ENCODE peak calls at places on chromosomes 13 and 19, in seven cellular contexts. T is SW 1271, P is HepG2, G is head of caudate nucleus, S is GOT3, K is astrocyte, W is thoracic aorta. A is an unnamed sample.

GRCh38 chr19:4722671-4723464 is 774 bp downstream of the DPP9 start:
- DNase-seq in S (no peak), W (no peak), G (peak; percentile 20), T (no peak), P (no peak), K (peak; percentile 58), A (peak; percentile 53)

GRCh38 chr13:66225071-66225470 is 1005.1 kb downstream of the PCDH9 start:
- DNase-seq in K (no peak), S (no peak), W (no peak), P (no peak), T (no peak), G (no peak), A (no peak)

GRCh38 chr19:44747739-44748425 is 626 bp upstream of the BCL3 start:
- DNase-seq in S (no peak), W (no peak), K (peak; percentile 51), P (peak; percentile 50), T (no peak), G (peak; percentile 30), A (peak; percentile 61)

GRCh38 chr19:15304140-15304705 is 28.1 kb downstream of the BRD4 start:
- DNase-seq in K (no peak), T (no peak), P (peak; percentile 58), G (no peak), S (no peak), W (no peak), A (no peak)

GRCh38 chr19:46631481-46631880 is 4.5 kb downstream of the GNG8 start:
- DNase-seq in K (no peak), W (no peak), T (no peak), G (no peak), S (no peak), P (no peak), A (peak; percentile 61)

GRCh38 chr19:1275260-1275975 is at the start of gene FAM174C:
- DNase-seq in S (peak; percentile 94), P (peak; percentile 91), K (peak; percentile 92), G (peak; percentile 98), T (peak; percentile 90), W (no peak), A (peak; percentile 97)

GRCh38 chr19:55149078-55150003 is at the start of gene TNNT1:
- DNase-seq in S (no peak), W (no peak), P (no peak), G (no peak), T (no peak), K (no peak), A (no peak)

GRCh38 chr19:58569943-58570670 is 3.0 kb downstream of the MZF1 start:
- DNase-seq in K (no peak), W (no peak), T (no peak), G (no peak), S (no peak), P (no peak), A (no peak)

GRCh38 chr13:110298566-110299321 is 8.2 kb downstream of the COL4A1 start:
- DNase-seq in W (no peak), P (no peak), K (no peak), S (no peak), T (no peak), G (no peak), A (no peak)

GRCh38 chr13:30234763-30235162 is 72.6 kb downstream of the KATNAL1 start:
- DNase-seq in P (no peak), K (peak; percentile 28), G (no peak), T (no peak), S (no peak), W (no peak), A (no peak)

GRCh38 chr13:92590503-92590908 is 636.1 kb upstream of the GPC6 start:
- DNase-seq in P (no peak), K (peak; percentile 88), W (no peak), G (no peak), S (no peak), T (no peak), A (peak; percentile 3)

GRCh38 chr13:38735655-38736440 is 49.0 kb downstream of the FREM2 start:
- DNase-seq in K (no peak), T (no peak), P (no peak), G (no peak), W (no peak), S (no peak), A (no peak)

GRCh38 chr19:56832352-56832928 is 8.1 kb downstream of the PEG3 start:
- DNase-seq in G (no peak), T (no peak), S (no peak), K (no peak), W (no peak), P (peak; percentile 13), A (no peak)

GRCh38 chr19:39590265-39590664 is 12.1 kb upstream of the LGALS13 start:
- DNase-seq in S (no peak), W (no peak), K (no peak), G (no peak), T (no peak), P (no peak), A (peak; percentile 5)

GRCh38 chr13:37241786-37242185 is 136.3 kb upstream of the CSNK1A1L start:
- DNase-seq in G (no peak), T (no peak), P (no peak), S (no peak), W (no peak), K (peak; percentile 90), A (no peak)

GRCh38 chr13:110302986-110303385 is 4.0 kb downstream of the COL4A1 start:
- DNase-seq in W (no peak), K (no peak), S (no peak), P (no peak), T (no peak), G (no peak), A (no peak)

GRCh38 chr13:51467730-51468129 is 14.9 kb upstream of the INTS6 start:
- DNase-seq in K (no peak), S (no peak), W (no peak), T (no peak), P (no peak), G (no peak), A (no peak)

GRCh38 chr13:98987275-98987674 is 9.4 kb upstream of the DOCK9 start:
- DNase-seq in K (no peak), S (no peak), T (no peak), P (no peak), G (no peak), W (no peak), A (no peak)

GRCh38 chr13:113441661-113442060 is 11.6 kb downstream of the ADPRHL1 start:
- DNase-seq in G (no peak), W (no peak), S (no peak), T (no peak), P (no peak), K (no peak), A (no peak)